ENCODE peak calls at places on chromosomes 13 and 19, in eight cellular contexts. One of them, this sample, is unnamed.

GRCh38 chr19:51086153-51086850 is 3.6 kb upstream of the KLK14 start:
- DNase-seq in BE2C: no peak
- DNase-seq in choroid plexus epithelial cell: no peak
- DNase-seq in H1: no peak
- DNase-seq in cardiac fibroblast: no peak
- DNase-seq in endothelial cell: no peak
- DNase-seq in IMR-90: no peak
- DNase-seq in AG04450: no peak
- DNase-seq in this sample: no peak

GRCh38 chr13:78589206-78589605 is 14.1 kb downstream of the POU4F1 start:
- DNase-seq in BE2C: no peak
- DNase-seq in choroid plexus epithelial cell: no peak
- DNase-seq in H1: peak
- DNase-seq in cardiac fibroblast: no peak
- DNase-seq in endothelial cell: peak
- DNase-seq in IMR-90: peak
- DNase-seq in AG04450: no peak
- DNase-seq in this sample: no peak

GRCh38 chr19:5002143-5002542 is 33.2 kb downstream of the KDM4B start:
- DNase-seq in BE2C: no peak
- DNase-seq in choroid plexus epithelial cell: peak
- DNase-seq in H1: no peak
- DNase-seq in cardiac fibroblast: peak
- DNase-seq in endothelial cell: no peak
- DNase-seq in IMR-90: peak
- DNase-seq in AG04450: no peak
- DNase-seq in this sample: no peak

GRCh38 chr19:42554046-42554575 is 25.8 kb upstream of the CEACAM1 start:
- DNase-seq in BE2C: no peak
- DNase-seq in choroid plexus epithelial cell: no peak
- DNase-seq in H1: no peak
- DNase-seq in cardiac fibroblast: no peak
- DNase-seq in endothelial cell: no peak
- DNase-seq in IMR-90: no peak
- DNase-seq in AG04450: no peak
- DNase-seq in this sample: no peak

GRCh38 chr19:19552811-19553210 is 14.7 kb downstream of the CILP2 start:
- DNase-seq in BE2C: peak
- DNase-seq in choroid plexus epithelial cell: peak
- DNase-seq in H1: peak
- DNase-seq in cardiac fibroblast: peak
- DNase-seq in endothelial cell: peak
- DNase-seq in IMR-90: no peak
- DNase-seq in AG04450: no peak
- DNase-seq in this sample: no peak

GRCh38 chr13:112354330-112355273 is 21.6 kb upstream of the SPACA7 start:
- DNase-seq in BE2C: no peak
- DNase-seq in choroid plexus epithelial cell: no peak
- DNase-seq in H1: no peak
- DNase-seq in cardiac fibroblast: no peak
- DNase-seq in endothelial cell: no peak
- DNase-seq in IMR-90: no peak
- DNase-seq in AG04450: no peak
- DNase-seq in this sample: no peak

GRCh38 chr19:4817467-4818277 is 13.8 kb downstream of the TICAM1 start:
- DNase-seq in BE2C: no peak
- DNase-seq in choroid plexus epithelial cell: no peak
- DNase-seq in H1: no peak
- DNase-seq in cardiac fibroblast: no peak
- DNase-seq in endothelial cell: no peak
- DNase-seq in IMR-90: no peak
- DNase-seq in AG04450: no peak
- DNase-seq in this sample: no peak

GRCh38 chr19:1082165-1082927 is 12.8 kb downstream of the POLR2E start:
- DNase-seq in BE2C: peak
- DNase-seq in choroid plexus epithelial cell: peak
- DNase-seq in H1: peak
- DNase-seq in cardiac fibroblast: no peak
- DNase-seq in endothelial cell: peak
- DNase-seq in IMR-90: no peak
- DNase-seq in AG04450: no peak
- DNase-seq in this sample: no peak

GRCh38 chr13:48138270-48138669 is 43.4 kb upstream of the MED4 start:
- DNase-seq in BE2C: no peak
- DNase-seq in choroid plexus epithelial cell: no peak
- DNase-seq in H1: no peak
- DNase-seq in cardiac fibroblast: no peak
- DNase-seq in endothelial cell: no peak
- DNase-seq in IMR-90: no peak
- DNase-seq in AG04450: no peak
- DNase-seq in this sample: no peak

GRCh38 chr19:58166708-58167280 is 16.1 kb upstream of the ZNF274 start:
- DNase-seq in BE2C: no peak
- DNase-seq in choroid plexus epithelial cell: no peak
- DNase-seq in H1: no peak
- DNase-seq in cardiac fibroblast: peak
- DNase-seq in endothelial cell: no peak
- DNase-seq in IMR-90: no peak
- DNase-seq in AG04450: no peak
- DNase-seq in this sample: no peak

GRCh38 chr13:66831317-66831716 is 398.8 kb downstream of the PCDH9 start:
- DNase-seq in BE2C: no peak
- DNase-seq in choroid plexus epithelial cell: peak
- DNase-seq in H1: no peak
- DNase-seq in cardiac fibroblast: no peak
- DNase-seq in endothelial cell: no peak
- DNase-seq in IMR-90: no peak
- DNase-seq in AG04450: no peak
- DNase-seq in this sample: no peak

GRCh38 chr19:1286451-1286858 is 782 bp downstream of the EFNA2 start:
- DNase-seq in BE2C: no peak
- DNase-seq in choroid plexus epithelial cell: no peak
- DNase-seq in H1: no peak
- DNase-seq in cardiac fibroblast: no peak
- DNase-seq in endothelial cell: no peak
- DNase-seq in IMR-90: no peak
- DNase-seq in AG04450: no peak
- DNase-seq in this sample: no peak

GRCh38 chr13:80036845-80037504 is 304.0 kb downstream of the SPRY2 start:
- DNase-seq in BE2C: no peak
- DNase-seq in choroid plexus epithelial cell: no peak
- DNase-seq in H1: no peak
- DNase-seq in cardiac fibroblast: no peak
- DNase-seq in endothelial cell: no peak
- DNase-seq in IMR-90: no peak
- DNase-seq in AG04450: no peak
- DNase-seq in this sample: no peak

GRCh38 chr13:104532131-104532530 is 1465.9 kb upstream of the SLC10A2 start:
- DNase-seq in BE2C: no peak
- DNase-seq in choroid plexus epithelial cell: no peak
- DNase-seq in H1: no peak
- DNase-seq in cardiac fibroblast: no peak
- DNase-seq in endothelial cell: no peak
- DNase-seq in IMR-90: no peak
- DNase-seq in AG04450: no peak
- DNase-seq in this sample: no peak

GRCh38 chr13:104530741-104531140 is 1464.5 kb upstream of the SLC10A2 start:
- DNase-seq in BE2C: no peak
- DNase-seq in choroid plexus epithelial cell: no peak
- DNase-seq in H1: no peak
- DNase-seq in cardiac fibroblast: no peak
- DNase-seq in endothelial cell: no peak
- DNase-seq in IMR-90: no peak
- DNase-seq in AG04450: no peak
- DNase-seq in this sample: no peak

DNA sequence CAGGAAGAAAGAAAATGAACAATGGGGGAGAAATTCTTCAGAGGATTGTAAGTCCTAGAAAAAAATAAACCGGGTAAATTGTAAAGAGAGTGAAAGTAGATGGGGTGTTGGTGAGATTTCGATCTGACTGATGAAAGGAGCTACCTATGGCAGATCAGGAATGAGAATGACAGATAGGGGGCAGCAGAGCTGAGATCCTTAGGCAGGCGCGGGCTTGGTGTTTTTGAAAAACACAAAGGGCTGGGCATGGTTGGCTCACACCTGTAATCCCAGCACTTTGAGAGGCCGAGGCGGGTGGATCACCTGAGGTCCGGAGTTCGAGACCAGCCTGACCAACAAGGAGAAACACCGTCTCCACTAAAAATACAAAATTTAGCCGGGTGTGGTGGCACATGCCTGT is 1468.6 kb upstream of the SLC10A2 start:
- DNase-seq in BE2C: no peak
- DNase-seq in choroid plexus epithelial cell: no peak
- DNase-seq in H1: no peak
- DNase-seq in cardiac fibroblast: no peak
- DNase-seq in endothelial cell: no peak
- DNase-seq in IMR-90: no peak
- DNase-seq in AG04450: no peak
- DNase-seq in this sample: no peak
- TF ChIP-seq CTCF in BE2C: peak
- TF ChIP-seq CTCF in choroid plexus epithelial cell: peak
- TF ChIP-seq CTCF in H1: peak
- TF ChIP-seq CTCF in cardiac fibroblast: no peak
- TF ChIP-seq CTCF in endothelial cell: peak
- TF ChIP-seq CTCF in IMR-90: no peak
- TF ChIP-seq CTCF in AG04450: peak
- TF ChIP-seq CTCF in this sample: no peak

GRCh38 chr19:6718741-6719539 is 1.5 kb downstream of the C3 start:
- DNase-seq in BE2C: peak
- DNase-seq in choroid plexus epithelial cell: no peak
- DNase-seq in H1: no peak
- DNase-seq in cardiac fibroblast: peak
- DNase-seq in endothelial cell: no peak
- DNase-seq in IMR-90: no peak
- DNase-seq in AG04450: no peak
- DNase-seq in this sample: no peak

GRCh38 chr19:6717441-6717971 is 2.9 kb downstream of the C3 start:
- DNase-seq in BE2C: no peak
- DNase-seq in choroid plexus epithelial cell: no peak
- DNase-seq in H1: no peak
- DNase-seq in cardiac fibroblast: no peak
- DNase-seq in endothelial cell: no peak
- DNase-seq in IMR-90: no peak
- DNase-seq in AG04450: no peak
- DNase-seq in this sample: no peak

GRCh38 chr19:6714749-6715555 is 5.5 kb downstream of the C3 start:
- DNase-seq in BE2C: no peak
- DNase-seq in choroid plexus epithelial cell: no peak
- DNase-seq in H1: no peak
- DNase-seq in cardiac fibroblast: no peak
- DNase-seq in endothelial cell: no peak
- DNase-seq in IMR-90: no peak
- DNase-seq in AG04450: no peak
- DNase-seq in this sample: no peak

GRCh38 chr19:6718111-6718740 is 2.2 kb downstream of the C3 start:
- DNase-seq in BE2C: no peak
- DNase-seq in choroid plexus epithelial cell: no peak
- DNase-seq in H1: no peak
- DNase-seq in cardiac fibroblast: no peak
- DNase-seq in endothelial cell: no peak
- DNase-seq in IMR-90: no peak
- DNase-seq in AG04450: no peak
- DNase-seq in this sample: no peak

DNA sequence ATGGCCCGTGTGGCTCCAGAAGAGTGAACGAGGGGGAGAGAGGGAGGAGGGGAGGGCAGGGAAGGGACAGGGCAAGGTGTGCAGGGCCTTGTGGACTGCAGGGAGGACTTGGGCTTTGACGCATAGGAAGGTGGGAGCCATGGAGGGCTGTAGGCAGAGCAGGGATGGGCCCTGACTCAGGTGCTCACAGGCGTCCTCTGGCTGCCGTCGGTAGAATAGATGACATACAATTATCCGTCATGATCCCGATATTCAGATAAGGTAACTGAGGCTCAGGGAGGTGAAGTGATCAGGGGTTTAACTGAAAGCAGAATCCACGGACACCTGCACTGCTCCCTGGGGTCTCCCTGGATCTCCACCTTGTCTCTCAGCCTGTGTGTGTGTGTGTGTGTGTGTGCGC is 3.4 kb downstream of the C3 start:
- DNase-seq in BE2C: no peak
- DNase-seq in choroid plexus epithelial cell: no peak
- DNase-seq in H1: no peak
- DNase-seq in cardiac fibroblast: no peak
- DNase-seq in endothelial cell: no peak
- DNase-seq in IMR-90: no peak
- DNase-seq in AG04450: no peak
- DNase-seq in this sample: no peak
- TF ChIP-seq CTCF in BE2C: no peak
- TF ChIP-seq CTCF in choroid plexus epithelial cell: peak
- TF ChIP-seq CTCF in H1: peak
- TF ChIP-seq CTCF in cardiac fibroblast: no peak
- TF ChIP-seq CTCF in endothelial cell: no peak
- TF ChIP-seq CTCF in IMR-90: no peak
- TF ChIP-seq CTCF in AG04450: no peak
- TF ChIP-seq CTCF in this sample: no peak

DNA sequence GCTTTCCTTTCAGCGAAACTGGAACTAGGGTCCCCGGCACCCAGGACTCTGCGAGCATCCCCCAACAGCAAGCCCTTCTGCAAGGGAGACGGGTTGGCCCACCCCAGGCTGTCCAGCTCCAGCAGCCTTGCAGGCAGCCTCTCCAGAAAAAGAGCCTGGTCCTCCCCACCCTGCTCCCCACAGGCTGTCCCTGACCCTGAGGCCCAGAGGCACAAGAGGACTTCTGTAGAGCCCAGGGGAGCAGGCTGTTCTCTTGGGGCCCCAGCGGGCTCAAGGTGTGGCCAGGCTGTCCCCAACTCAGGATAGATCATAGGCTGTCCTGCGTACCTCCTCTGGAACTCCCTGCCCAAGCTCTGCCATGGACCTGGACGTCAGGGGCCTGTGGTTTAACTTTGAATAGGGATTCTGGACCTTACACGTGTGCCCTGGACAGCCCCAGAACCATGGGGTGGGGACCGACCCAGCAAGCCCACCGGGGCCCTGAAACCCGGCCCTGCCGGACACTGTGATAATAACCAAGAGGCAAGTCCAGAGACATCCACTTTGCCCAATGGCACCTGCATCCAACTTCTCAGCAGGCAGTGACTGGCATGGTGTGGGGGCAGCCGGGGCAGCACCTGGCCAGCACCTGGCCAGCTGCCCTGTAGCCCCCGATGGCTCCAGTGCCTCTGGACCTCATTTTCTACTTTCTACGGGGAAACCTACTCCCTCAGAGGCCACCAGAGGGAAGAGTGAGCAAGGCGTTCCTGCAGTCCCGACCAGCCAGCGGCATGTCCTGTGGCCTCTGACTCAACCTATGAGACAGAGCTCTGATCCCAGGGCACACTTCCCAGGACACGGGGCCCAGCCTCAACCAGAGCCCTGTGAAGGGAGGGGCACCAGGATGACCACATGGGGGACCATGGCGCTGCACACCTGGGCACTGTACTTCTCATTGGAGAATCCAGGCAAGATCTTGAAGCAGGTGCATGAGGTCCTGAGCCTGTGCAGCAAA is 50.9 kb upstream of the TPM4 start:
- DNase-seq in BE2C: peak
- DNase-seq in choroid plexus epithelial cell: peak
- DNase-seq in H1: no peak
- DNase-seq in cardiac fibroblast: peak
- DNase-seq in endothelial cell: peak
- DNase-seq in IMR-90: peak
- DNase-seq in AG04450: peak
- DNase-seq in this sample: no peak
- TF ChIP-seq CTCF in BE2C: peak
- TF ChIP-seq CTCF in choroid plexus epithelial cell: peak
- TF ChIP-seq CTCF in H1: no peak
- TF ChIP-seq CTCF in cardiac fibroblast: peak
- TF ChIP-seq CTCF in endothelial cell: no peak
- TF ChIP-seq CTCF in IMR-90: peak
- TF ChIP-seq CTCF in AG04450: peak
- TF ChIP-seq CTCF in this sample: no peak

GRCh38 chr13:27712421-27712820 is 79.9 kb upstream of the GSX1 start:
- DNase-seq in BE2C: peak
- DNase-seq in choroid plexus epithelial cell: peak
- DNase-seq in H1: no peak
- DNase-seq in cardiac fibroblast: peak
- DNase-seq in endothelial cell: no peak
- DNase-seq in IMR-90: no peak
- DNase-seq in AG04450: no peak
- DNase-seq in this sample: no peak
- TF ChIP-seq CTCF in BE2C: peak
- TF ChIP-seq CTCF in choroid plexus epithelial cell: peak
- TF ChIP-seq CTCF in H1: no peak
- TF ChIP-seq CTCF in cardiac fibroblast: no peak
- TF ChIP-seq CTCF in endothelial cell: no peak
- TF ChIP-seq CTCF in IMR-90: peak
- TF ChIP-seq CTCF in AG04450: no peak
- TF ChIP-seq CTCF in this sample: peak

This sample was measured in natural killer cell.